ENCODE peak calls at places on chromosomes 3 and 15, in seven cellular contexts. V is endothelial cell, P is AG09319, E is substantia nigra, T is endodermal cell, N is fibroblast of the aortic adventitia, S is astrocyte of the spinal cord. I is an unnamed sample.

GRCh38 chr15:49282366-49282765 is 112.3 kb downstream of the GALK2 start:
- DNase-seq in V (no peak), P (peak), E (no peak), T (no peak), N (peak), S (peak), I (no peak)

GRCh38 chr3:122793568-122794416 is at the start of gene HSPBAP1:
- DNase-seq in V (peak), P (peak), E (no peak), T (peak), N (peak), S (peak), I (peak)

GRCh38 chr3:102106421-102107097 is 257.2 kb downstream of the NFKBIZ start:
- DNase-seq in V (no peak), P (no peak), E (no peak), T (no peak), N (peak), S (peak), I (no peak)

GRCh38 chr15:76991048-76991447 is 3.9 kb upstream of the PSTPIP1 start:
- DNase-seq in V (no peak), P (no peak), E (no peak), T (peak), N (no peak), S (no peak), I (no peak)

GRCh38 chr3:178714971-178715832 is 179.0 kb downstream of the KCNMB2 start:
- DNase-seq in V (no peak), P (no peak), E (no peak), T (no peak), N (no peak), S (peak), I (no peak)

GRCh38 chr3:128153156-128154011 is at the start of gene EEFSEC:
- DNase-seq in V (peak), P (no peak), E (peak), T (peak), N (peak), S (peak), I (peak)

GRCh38 chr3:76345878-76346277 is 560.5 kb upstream of the ZNF717 start:
- DNase-seq in V (no peak), P (no peak), E (no peak), T (no peak), N (no peak), S (no peak), I (no peak)

GRCh38 chr3:37935756-37936666 is 54.6 kb upstream of the VILL start:
- DNase-seq in V (no peak), P (peak), E (no peak), T (peak), N (peak), S (peak), I (no peak)

GRCh38 chr15:86125775-86126174 is 46.1 kb downstream of the AGBL1 start:
- DNase-seq in V (no peak), P (no peak), E (no peak), T (no peak), N (no peak), S (no peak), I (no peak)

GRCh38 chr3:157542711-157543485 is 39.7 kb upstream of the VEPH1 start:
- DNase-seq in V (peak), P (no peak), E (no peak), T (peak), N (peak), S (peak), I (no peak)